ENCODE peak calls at places on chromosomes 6 and 20, in four cellular contexts. L is fibroblast of lung, W is GM23248, Z is HepG2. Y is an unnamed sample.

GRCh38 chr6:52139985-52140680 is 46.0 kb upstream of the IL17A start:
- DNase-seq in L (no peak), W (no peak), Z (no peak), Y (no peak)

GRCh38 chr6:148471624-148472494 is 129.2 kb downstream of the SASH1 start:
- DNase-seq in L (peak; percentile 50), Z (no peak), W (peak; percentile 60), Y (no peak)

GRCh38 chr6:36309212-36309611 is 27.5 kb downstream of the BNIP5 start:
- DNase-seq in L (no peak), Z (no peak), W (no peak), Y (no peak)

GRCh38 chr6:149233056-149233715 is 84.3 kb upstream of the TAB2 start:
- DNase-seq in L (peak; percentile 78), Z (peak; percentile 63), W (peak; percentile 91), Y (peak; percentile 94)

GRCh38 chr6:113893866-113894265 is 36.7 kb downstream of the MARCKS start:
- DNase-seq in L (peak; percentile 30), W (no peak), Z (no peak), Y (no peak)

GRCh38 chr20:34581341-34582189 is 23.0 kb downstream of the MAP1LC3A start:
- DNase-seq in W (peak; percentile 83), L (peak; percentile 66), Z (no peak), Y (peak; percentile 13)

GRCh38 chr6:98525860-98526259 is 308.5 kb upstream of the POU3F2 start:
- DNase-seq in W (no peak), L (no peak), Z (no peak), Y (no peak)

GRCh38 chr6:139172567-139172966 is 37.7 kb downstream of the HECA start:
- DNase-seq in L (no peak), Z (no peak), W (no peak), Y (no peak)

GRCh38 chr6:20186981-20187380 is 25.3 kb downstream of the MBOAT1 start:
- DNase-seq in Z (no peak), W (peak; percentile 82), L (no peak), Y (no peak)

GRCh38 chr6:11069760-11070159 is 23.9 kb upstream of the SMIM13 start:
- DNase-seq in Z (no peak), L (no peak), W (peak; percentile 31), Y (peak; percentile 26)

GRCh38 chr6:166309977-166310376 is 1.8 kb upstream of the PRR18 start:
- DNase-seq in L (no peak), Z (no peak), W (no peak), Y (no peak)

GRCh38 chr6:47042238-47042843 is at the start of gene ADGRF1:
- DNase-seq in L (no peak), Z (no peak), W (no peak), Y (peak; percentile 91)

GRCh38 chr20:57004416-57004815 is 262.0 kb downstream of the BMP7 start:
- DNase-seq in L (no peak), W (no peak), Z (no peak), Y (no peak)

GRCh38 chr6:125094563-125094962 is 59.0 kb upstream of the TPD52L1 start:
- DNase-seq in Z (no peak), W (peak; percentile 53), L (peak; percentile 84), Y (peak; percentile 51)

GRCh38 chr6:35093118-35093445 is 48.1 kb downstream of the TCP11 start:
- DNase-seq in W (no peak), Z (no peak), L (no peak), Y (no peak)

GRCh38 chr6:35099116-35099515 is 42.0 kb downstream of the TCP11 start:
- DNase-seq in W (no peak), L (no peak), Z (no peak), Y (no peak)

GRCh38 chr6:35093783-35094182 is 47.4 kb downstream of the TCP11 start:
- DNase-seq in Z (no peak), W (no peak), L (no peak), Y (no peak)

GRCh38 chr6:35094183-35094582 is 47.0 kb downstream of the TCP11 start:
- DNase-seq in W (peak; percentile 20), L (no peak), Z (no peak), Y (no peak)

GRCh38 chr6:35096129-35096852 is 44.8 kb downstream of the TCP11 start:
- DNase-seq in L (peak; percentile 72), Z (peak; percentile 26), W (peak; percentile 79), Y (peak; percentile 80)
- TF ChIP-seq EZH2 in L (no peak), Z (no peak), W (no peak), Y (no peak)

DNA sequence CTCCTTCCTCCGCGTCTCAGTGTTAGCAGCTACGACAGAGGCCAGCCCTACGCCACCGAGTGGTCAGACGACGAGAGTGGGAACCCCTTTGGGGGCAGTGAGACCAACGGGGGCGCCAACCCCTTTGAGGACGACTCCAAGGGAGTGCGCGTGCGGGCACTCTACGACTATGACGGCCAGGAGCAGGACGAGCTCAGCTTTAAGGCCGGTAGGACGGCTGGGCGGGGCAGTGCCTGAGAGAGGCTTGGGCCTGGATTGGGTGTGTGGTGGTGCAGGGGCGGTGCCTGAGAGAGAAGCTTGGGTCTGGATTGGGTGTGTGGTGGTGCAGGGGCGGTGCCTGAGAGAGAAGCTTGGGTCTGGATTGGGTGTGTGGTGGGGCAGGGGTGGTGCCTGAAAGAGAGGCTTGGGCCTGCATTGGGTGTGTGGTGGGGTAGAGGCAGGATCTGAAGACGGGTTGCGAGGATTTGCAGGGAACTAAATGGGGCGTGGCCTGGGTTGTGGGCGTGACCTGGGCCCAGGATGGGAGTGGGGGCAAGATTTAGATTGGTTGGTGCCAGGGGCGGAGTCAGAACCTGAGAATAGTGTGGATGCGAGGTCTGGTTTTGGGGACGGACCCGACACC is 24.4 kb downstream of the SPDEF start:
- DNase-seq in W (no peak), L (peak; percentile 33), Z (no peak), Y (no peak)
- H3K4me3 ChIP-seq in W (no peak overlapping the region), L (no peak overlapping the region), Z (no peak overlapping the region), Y (no peak overlapping the region)

DNA sequence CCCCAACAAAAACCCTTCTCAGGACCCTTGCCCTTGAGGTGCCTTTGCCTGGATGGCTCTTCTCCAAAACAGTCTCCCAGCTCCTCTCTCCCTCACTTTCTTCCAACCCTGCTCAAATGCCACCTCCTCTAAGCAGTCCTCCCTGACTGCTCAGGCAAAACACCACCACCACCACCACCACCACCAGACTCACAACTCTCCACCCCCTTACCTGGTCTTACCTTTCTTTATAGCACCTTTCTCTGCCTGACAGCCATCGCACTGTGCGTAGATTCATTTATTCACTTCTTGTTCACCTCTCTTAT is 157.0 kb downstream of the ANKRD60 start:
- DNase-seq in Z (no peak), W (no peak), L (no peak), Y (no peak)
- H3K27me3 ChIP-seq in Z (peaks cover 18% of the 10 kb centered on the region), W (no peaks in the 10 kb centered on the region), L (no peaks in the 10 kb centered on the region), Y (no peaks in the 10 kb centered on the region)

GRCh38 chr20:24468401-24469115 is 871 bp upstream of the SYNDIG1 start:
- DNase-seq in W (no peak), Z (no peak), L (no peak), Y (no peak)
- TF ChIP-seq EZH2 in W (no peak), Z (peak; percentile 79), L (no peak), Y (no peak)

GRCh38 chr6:1735239-1735803 is 125.6 kb downstream of the FOXC1 start:
- DNase-seq in W (no peak), Z (no peak), L (no peak), Y (no peak)
- H3K4me3 ChIP-seq in W (no peak overlapping the region), Z (no peak overlapping the region), L (no peak overlapping the region), Y (no peak overlapping the region)

GRCh38 chr20:63148696-63149095 is 67.2 kb downstream of the YTHDF1 start:
- DNase-seq in W (no peak), L (no peak), Z (no peak), Y (no peak)
- H3K27me3 ChIP-seq in W (peaks cover 29% of the 10 kb centered on the region), L (peaks cover 3% of the 10 kb centered on the region), Z (peaks cover 60% of the 10 kb centered on the region), Y (peaks cover 91% of the 10 kb centered on the region)

GRCh38 chr6:127518710-127519468 is at the start of gene MTCL3:
- DNase-seq in L (peak; percentile 68), Z (no peak), W (peak; percentile 77), Y (no peak)

GRCh38 chr6:127518212-127518709 is 874 bp downstream of the MTCL3 start:
- DNase-seq in W (no peak), Z (no peak), L (no peak), Y (no peak)

GRCh38 chr6:127519469-127519785 is 292 bp upstream of the MTCL3 start:
- DNase-seq in W (no peak), L (no peak), Z (no peak), Y (no peak)

GRCh38 chr6:127517698-127518097 is 1.4 kb downstream of the MTCL3 start:
- DNase-seq in L (no peak), Z (no peak), W (no peak), Y (no peak)

DNA sequence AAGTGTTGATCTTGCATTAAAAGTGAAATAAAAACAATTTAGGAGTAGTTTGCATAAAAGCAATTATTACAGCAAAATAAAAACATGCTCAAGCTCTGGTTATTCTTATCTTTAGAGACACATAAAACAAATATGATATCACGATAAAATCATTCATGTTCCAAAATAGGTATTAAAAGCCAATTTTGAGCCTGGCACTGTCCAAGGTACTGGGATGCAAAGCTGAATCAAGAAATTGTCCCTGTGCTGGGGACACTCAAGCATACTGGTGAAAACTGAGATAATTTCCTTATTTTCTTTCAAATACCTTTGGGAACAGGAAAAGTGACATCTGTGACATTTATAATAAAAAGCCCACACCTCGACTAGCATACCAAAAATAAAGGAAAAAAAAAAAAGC is 926 bp upstream of the MTCL3 start:
- DNase-seq in L (peak; percentile 50), W (peak; percentile 55), Z (no peak), Y (no peak)
- TF ChIP-seq EZH2 in L (no peak), W (no peak), Z (no peak), Y (no peak)

DNA sequence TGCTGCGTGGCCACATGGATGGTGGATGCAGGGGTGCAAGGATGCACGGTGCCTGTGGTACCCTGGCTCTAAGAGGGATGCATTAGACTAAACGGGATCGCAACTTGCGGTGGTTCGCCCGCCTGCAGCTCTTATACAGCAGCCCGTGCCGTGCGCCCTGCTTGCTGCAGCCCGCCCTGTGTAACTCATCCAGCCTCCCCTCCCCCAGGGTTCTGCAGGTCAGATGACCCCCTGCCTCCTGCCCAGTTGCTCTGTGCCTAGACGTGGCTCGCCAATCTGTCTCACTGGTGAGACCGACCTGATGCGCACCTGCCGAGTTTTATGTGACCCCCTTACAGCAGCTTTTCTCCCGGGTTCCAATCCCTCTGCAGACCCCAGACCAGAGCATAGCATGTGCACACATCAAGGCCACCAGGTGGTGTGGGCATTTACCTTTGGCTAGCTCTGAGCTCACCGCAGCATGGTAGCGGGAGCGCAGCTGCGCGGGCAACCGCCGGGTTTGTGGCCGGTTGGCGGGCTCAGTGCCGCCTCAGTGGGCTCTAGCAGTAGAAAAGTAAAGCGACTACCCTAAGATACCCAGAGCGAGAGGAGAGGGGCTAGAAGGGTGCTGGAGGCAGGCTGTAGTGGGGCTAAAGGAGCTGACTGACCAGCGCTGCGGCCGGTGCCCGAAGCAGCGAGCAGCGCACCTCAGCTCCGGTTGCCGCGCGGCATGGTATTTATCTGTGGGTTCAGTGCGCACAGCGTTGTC is 693 bp upstream of the GNAS-AS1 start:
- DNase-seq in W (peak; percentile 59), L (no peak), Z (no peak), Y (no peak)
- H3K4me3 ChIP-seq in W (peak overlapping the region; percentile 82), L (peak overlapping the region; percentile 58), Z (no peak overlapping the region), Y (no peak overlapping the region)

Y was measured in PC-3.